ENCODE peak calls at places on chromosomes 3 and 15, in seven cellular contexts. X is HCT116, J is SK-N-SH, M is sigmoid colon, C is GM12891, H is breast epithelium, I is Panc1. V is an unnamed sample.
A peak's percentile ranks its signal among the peaks of the same experiment; 100 is the strongest.

GRCh38 chr15:72515591-72516389 is 41.7 kb downstream of the ARIH1 start:
- DNase-seq in M (no peak), H (no peak), I (no peak), J (no peak), C (no peak), X (no peak), V (no peak)

GRCh38 chr15:63881431-63881830 is 47.7 kb upstream of the HERC1 start:
- DNase-seq in C (no peak), J (no peak), X (no peak), I (no peak), M (no peak), H (no peak), V (no peak)

GRCh38 chr15:73317651-73318462 is 50.9 kb downstream of the HCN4 start:
- DNase-seq in H (no peak), M (no peak), I (no peak), C (no peak), X (no peak), J (peak; percentile 9), V (no peak)

GRCh38 chr3:120468635-120469295 is 18.0 kb upstream of the FSTL1 start:
- DNase-seq in C (no peak), H (no peak), J (no peak), M (no peak), X (no peak), I (no peak), V (no peak)

GRCh38 chr15:72155021-72155621 is 36.9 kb downstream of the SENP8 start:
- DNase-seq in I (no peak), J (peak; percentile 45), H (peak; percentile 97), X (no peak), M (peak; percentile 83), C (no peak), V (no peak)

GRCh38 chr3:145248928-145249327 is 912.1 kb downstream of the PLOD2 start:
- DNase-seq in J (no peak), H (no peak), I (no peak), C (no peak), M (no peak), X (no peak), V (no peak)

GRCh38 chr15:89526181-89526580 is 29.8 kb upstream of the RHCG start:
- DNase-seq in J (no peak), H (no peak), I (no peak), C (no peak), X (no peak), M (no peak), V (no peak)

GRCh38 chr3:45414823-45415222 is 26.4 kb downstream of the LARS2 start:
- DNase-seq in H (no peak), J (no peak), M (no peak), X (no peak), I (no peak), C (peak; percentile 12), V (no peak)

GRCh38 chr3:101861212-101861977 is 12.1 kb downstream of the NFKBIZ start:
- DNase-seq in C (no peak), H (no peak), X (no peak), I (no peak), M (no peak), J (no peak), V (no peak)

GRCh38 chr15:90828111-90828510 is 40.3 kb upstream of the FURIN start:
- DNase-seq in M (no peak), X (no peak), I (no peak), J (peak; percentile 2), C (no peak), H (no peak), V (no peak)

GRCh38 chr3:7518471-7518870 is 657.6 kb downstream of the GRM7 start:
- DNase-seq in H (no peak), J (peak; percentile 5), M (no peak), X (no peak), C (no peak), I (no peak), V (no peak)

GRCh38 chr3:187041362-187042061 is 97.8 kb downstream of the RPL39L start:
- DNase-seq in M (no peak), X (no peak), C (no peak), J (no peak), H (no peak), I (no peak), V (no peak)

GRCh38 chr3:87856126-87856525 is 202.7 kb downstream of the CGGBP1 start:
- DNase-seq in J (no peak), X (no peak), C (no peak), H (no peak), I (no peak), M (no peak), V (no peak)

GRCh38 chr3:140053794-140054193 is 118.8 kb downstream of the CLSTN2 start:
- DNase-seq in J (no peak), X (no peak), M (no peak), C (no peak), H (no peak), I (no peak), V (no peak)

GRCh38 chr3:40713306-40713705 is 188.5 kb downstream of the ZNF621 start:
- DNase-seq in C (no peak), I (no peak), J (no peak), H (peak; percentile 50), X (no peak), M (no peak), V (no peak)

GRCh38 chr3:96182756-96183155 is 631.6 kb upstream of the EPHA6 start:
- DNase-seq in M (no peak), H (no peak), J (no peak), I (no peak), C (no peak), X (no peak), V (no peak)

GRCh38 chr3:185789891-185790830 is 34.7 kb downstream of the IGF2BP2 start:
- DNase-seq in M (no peak), C (no peak), J (no peak), H (no peak), I (no peak), X (no peak), V (no peak)

GRCh38 chr15:68817304-68818087 is 3.2 kb downstream of the ANP32A start:
- DNase-seq in H (peak; percentile 60), I (no peak), C (no peak), M (peak; percentile 84), X (no peak), J (peak; percentile 76), V (no peak)

GRCh38 chr3:111745786-111746185 is 113.3 kb upstream of the PHLDB2 start:
- DNase-seq in H (no peak), J (no peak), C (no peak), X (no peak), M (no peak), I (no peak), V (no peak)

GRCh38 chr3:9412293-9412692 is 14.9 kb downstream of the SETD5 start:
- DNase-seq in X (no peak), C (no peak), I (no peak), H (no peak), M (no peak), J (no peak), V (no peak)

GRCh38 chr3:130644600-130645232 is 101.9 kb downstream of the PIK3R4 start:
- DNase-seq in I (no peak), J (no peak), H (no peak), C (no peak), X (no peak), M (no peak), V (no peak)

GRCh38 chr15:59218099-59218498 is 11.5 kb downstream of the LDHAL6B start:
- DNase-seq in M (no peak), J (no peak), C (no peak), I (no peak), H (no peak), X (no peak), V (no peak)

GRCh38 chr3:52400275-52400793 is 44.6 kb downstream of the SEMA3G start:
- DNase-seq in H (no peak), I (no peak), J (no peak), X (no peak), M (no peak), C (no peak), V (no peak)

GRCh38 chr3:159762981-159763465 is 225.6 kb upstream of the IL12A start:
- DNase-seq in J (peak; percentile 52), M (peak; percentile 92), H (peak; percentile 77), X (no peak), C (peak; percentile 17), I (no peak), V (peak; percentile 31)
- TF ChIP-seq POLR2AphosphoS5 in J (no peak), M (peak; percentile 84), H (no peak), X (no peak), C (no peak), I (no peak), V (no peak)

DNA sequence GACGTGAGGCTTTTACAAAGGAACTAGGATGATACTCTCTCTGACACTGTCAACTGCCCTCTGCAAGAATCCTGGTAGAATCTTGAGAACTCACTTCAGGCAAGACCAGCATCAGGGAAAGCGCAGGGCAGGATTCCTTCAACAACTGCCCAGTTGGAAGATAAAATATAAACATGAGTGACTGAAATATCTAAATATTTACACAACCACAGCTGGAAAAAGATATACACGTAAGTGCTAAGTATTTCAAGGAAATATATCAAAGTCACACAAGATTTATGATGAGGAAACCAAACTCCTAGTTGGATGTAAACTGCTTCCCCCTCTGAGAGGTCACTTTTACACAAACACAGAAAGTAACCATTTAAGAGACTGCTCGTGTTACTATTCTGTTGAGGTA is 816.3 kb downstream of the ROBO1 start:
- DNase-seq in H (no peak), X (no peak), M (no peak), I (no peak), C (no peak), J (no peak), V (no peak)
- TF ChIP-seq POLR2AphosphoS5 in H (no peak), X (no peak), M (peak; percentile 53), I (no peak), C (no peak), J (no peak), V (no peak)

DNA sequence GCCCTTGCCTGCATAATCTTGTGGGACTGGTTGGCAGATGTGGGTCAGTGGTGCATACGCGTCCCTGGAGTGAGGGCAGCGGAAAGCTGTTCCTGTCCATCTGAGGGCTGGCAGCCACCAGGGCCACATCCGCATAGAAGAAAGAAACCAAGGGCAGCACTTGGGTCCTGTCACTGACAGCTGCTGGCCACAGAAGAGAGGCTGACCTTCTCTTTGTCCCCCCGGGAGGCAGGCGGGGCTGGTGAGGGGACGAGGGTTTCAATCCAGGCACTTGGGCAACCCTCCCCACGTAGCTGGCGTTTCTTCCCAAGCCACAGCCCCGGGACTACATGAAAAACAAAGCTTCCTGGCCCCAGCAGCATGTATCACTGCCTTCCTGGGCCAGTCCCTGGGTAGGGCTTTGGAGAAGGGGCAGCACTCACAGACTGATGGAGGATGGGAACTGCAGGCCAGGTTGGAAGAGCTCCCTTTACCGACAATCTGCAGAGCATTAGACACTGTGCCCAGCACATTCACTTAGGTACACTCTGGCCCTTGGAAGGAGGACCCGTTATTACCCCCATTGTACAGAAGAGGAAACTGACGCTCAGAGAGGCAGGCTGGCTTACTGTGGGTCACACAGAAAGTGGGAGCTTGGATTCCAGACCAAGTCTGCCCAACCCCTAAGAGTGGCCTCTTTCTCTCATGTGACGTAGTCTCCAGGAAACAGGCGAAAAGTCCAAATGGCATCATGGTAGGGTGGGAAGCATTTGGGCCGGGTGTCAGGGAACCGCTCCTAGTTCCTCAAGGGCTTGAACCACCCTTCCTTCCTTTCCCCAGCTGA is 78.8 kb upstream of the SLC6A6 start:
- DNase-seq in M (no peak), H (no peak), X (no peak), C (no peak), I (no peak), J (peak; percentile 47), V (no peak)
- TF ChIP-seq POLR2AphosphoS5 in M (no peak), H (no peak), X (no peak), C (no peak), I (no peak), J (no peak), V (no peak)

DNA sequence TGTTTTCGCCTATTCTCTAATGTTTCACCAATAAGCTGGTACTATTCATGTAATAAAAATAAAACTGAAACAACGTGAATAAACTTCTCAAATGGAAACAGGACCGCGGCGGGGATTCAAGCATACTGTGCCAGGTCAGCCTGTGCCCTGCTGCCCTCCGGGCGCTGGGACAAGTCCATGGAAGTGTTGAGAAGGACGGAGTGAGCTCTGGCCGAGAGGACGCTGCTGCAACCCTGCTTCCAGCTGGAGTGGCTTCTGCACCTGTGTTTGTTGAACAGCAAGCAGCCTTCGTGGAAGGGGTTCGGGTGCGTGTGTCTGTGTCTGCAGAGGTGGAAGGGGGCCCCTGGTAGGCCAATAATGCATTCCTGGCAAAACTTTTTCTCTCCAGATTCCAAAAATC is 50.0 kb upstream of the PCSK6 start:
- DNase-seq in X (no peak), M (peak; percentile 51), J (no peak), C (no peak), H (no peak), I (no peak), V (no peak)
- TF ChIP-seq POLR2AphosphoS5 in X (no peak), M (no peak), J (no peak), C (no peak), H (no peak), I (no peak), V (no peak)

V was measured in GM12892.